ENCODE peak calls at places on chromosomes 4 and X, in four cellular contexts. Y is IMR-90, M is H9, E is mesendoderm. O is an unnamed sample.
A peak's percentile ranks its signal among the peaks of the same experiment; 100 is the strongest.

GRCh38 chr4:80206541-80207171 is 9.4 kb downstream of the PRDM8 start:
- DNase-seq in E (peak; percentile 18), Y (peak; percentile 60), M (no peak), O (peak; percentile 60)

GRCh38 chrX:132743086-132743485 is 215.3 kb downstream of the HS6ST2 start:
- DNase-seq in E (no peak), M (peak; percentile 45), Y (no peak), O (no peak)

GRCh38 chr4:78070731-78071282 is 13.7 kb downstream of the FRAS1 start:
- DNase-seq in E (no peak), Y (no peak), M (no peak), O (no peak)

GRCh38 chrX:40448793-40449192 is 132.0 kb upstream of the ATP6AP2 start:
- DNase-seq in Y (no peak), E (peak; percentile 57), M (no peak), O (no peak)

GRCh38 chr4:181662383-181662782 is 580.8 kb upstream of the TENM3 start:
- DNase-seq in E (no peak), Y (peak; percentile 45), M (no peak), O (no peak)

GRCh38 chr4:119629142-119629471 is 503 bp upstream of the PDE5A start:
- DNase-seq in M (no peak), E (no peak), Y (no peak), O (no peak)

GRCh38 chr4:81217794-81218193 is 2.8 kb upstream of the PRKG2 start:
- DNase-seq in Y (no peak), M (no peak), E (no peak), O (no peak)

GRCh38 chr4:168848112-168848511 is 161.9 kb downstream of the CBR4 start:
- DNase-seq in Y (no peak), M (no peak), E (no peak), O (no peak)

GRCh38 chrX:150544222-150544787 is 24.1 kb upstream of the MTM1 start:
- DNase-seq in Y (no peak), E (peak; percentile 74), M (peak; percentile 70), O (no peak)

GRCh38 chr4:118335316-118335715 is 17.5 kb downstream of the PRSS12 start:
- DNase-seq in E (no peak), Y (no peak), M (no peak), O (no peak)

GRCh38 chr4:177574446-177574845 is 132.2 kb upstream of the AGA start:
- DNase-seq in Y (no peak), E (peak; percentile 28), M (no peak), O (no peak)

GRCh38 chrX:94204524-94204923 is 530.5 kb downstream of the FAM133A start:
- DNase-seq in E (peak; percentile 31), Y (no peak), M (no peak), O (no peak)

GRCh38 chr4:16752150-16752549 is 146.3 kb downstream of the LDB2 start:
- DNase-seq in E (no peak), M (no peak), Y (peak; percentile 25), O (no peak)

GRCh38 chr4:87317527-87317926 is 5.2 kb downstream of the HSD17B13 start:
- DNase-seq in M (no peak), Y (peak; percentile 15), E (no peak), O (no peak)

GRCh38 chr4:48028654-48029053 is 12.1 kb downstream of the NIPAL1 start:
- DNase-seq in Y (no peak), M (no peak), E (no peak), O (no peak)

GRCh38 chr4:100591156-100591876 is 73.5 kb upstream of the EMCN start:
- DNase-seq in M (no peak), Y (no peak), E (no peak), O (no peak)

GRCh38 chrX:107226766-107227165 is 20.4 kb downstream of the DNAAF6 start:
- DNase-seq in M (no peak), Y (no peak), E (no peak), O (no peak)

GRCh38 chrX:117838581-117839331 is 277.9 kb downstream of the KLHL13 start:
- DNase-seq in Y (no peak), M (no peak), E (no peak), O (no peak)

GRCh38 chr4:104942990-104943758 is 203.5 kb upstream of the TET2 start:
- DNase-seq in E (no peak), M (no peak), Y (no peak), O (no peak)

GRCh38 chrX:15143050-15143824 is 126.6 kb downstream of the ASB9 start:
- DNase-seq in Y (peak; percentile 45), M (peak; percentile 37), E (peak; percentile 57), O (peak; percentile 47)

GRCh38 chr4:183588169-183588675 is 70.8 kb downstream of the RWDD4 start:
- DNase-seq in Y (peak; percentile 51), E (no peak), M (no peak), O (no peak)

GRCh38 chr4:112550728-112551127 is 34.7 kb upstream of the NEUROG2 start:
- DNase-seq in E (no peak), M (no peak), Y (peak; percentile 86), O (no peak)

GRCh38 chrX:120790552-120790951 is 85.1 kb downstream of the CT47B1 start:
- DNase-seq in M (no peak), Y (no peak), E (no peak), O (no peak)

GRCh38 chrX:120791013-120791643 is 84.5 kb downstream of the CT47B1 start:
- DNase-seq in E (peak; percentile 2), Y (peak; percentile 43), M (no peak), O (no peak)

GRCh38 chrX:120794525-120794975 is 81.1 kb downstream of the CT47B1 start:
- DNase-seq in Y (no peak), E (no peak), M (no peak), O (no peak)

GRCh38 chrX:120795301-120795700 is 80.4 kb downstream of the CT47B1 start:
- DNase-seq in E (no peak), Y (no peak), M (no peak), O (no peak)

GRCh38 chrX:120793098-120793497 is 82.6 kb downstream of the CT47B1 start:
- DNase-seq in Y (no peak), E (no peak), M (no peak), O (no peak)
- H3K56ac ChIP-seq in Y (no peak overlapping the region), E (no peak overlapping the region), M (no peak overlapping the region), O (no peak overlapping the region)

DNA sequence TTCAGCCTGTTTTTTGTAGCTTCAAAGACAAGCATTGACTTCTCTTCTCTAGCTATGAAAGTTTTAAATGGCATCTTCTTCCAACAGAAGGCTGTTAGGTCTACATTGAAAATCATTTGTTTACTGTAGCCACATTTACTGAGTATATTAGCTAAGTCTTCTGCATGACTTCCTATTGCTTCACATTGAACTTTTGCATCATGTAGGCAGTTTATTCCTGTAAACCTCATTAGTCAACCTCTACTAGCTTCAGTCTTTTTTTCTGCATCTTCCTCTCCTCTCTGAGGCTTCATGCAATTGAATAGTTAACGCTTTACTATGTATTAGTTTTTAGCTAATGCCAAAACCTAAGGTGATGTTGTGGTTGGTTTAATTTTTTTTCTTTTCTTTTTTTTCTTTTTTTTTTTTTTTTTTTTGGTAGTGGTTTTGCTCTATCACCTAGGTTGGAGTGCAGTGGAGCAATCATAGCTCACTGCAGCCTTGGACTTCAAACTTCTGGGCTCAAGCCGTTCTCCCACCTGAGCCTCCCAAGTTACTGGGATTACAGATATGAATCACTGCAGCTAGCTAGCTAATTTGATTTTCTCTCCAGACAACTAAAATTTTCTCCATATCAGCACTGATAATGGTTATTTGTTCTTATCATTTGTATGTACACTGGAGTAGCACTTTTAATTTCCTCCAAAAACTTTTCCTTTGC is 3.4 kb downstream of the UGT2A3 start:
- DNase-seq in Y (no peak), M (no peak), E (no peak), O (no peak)
- H3K56ac ChIP-seq in Y (no peak overlapping the region), M (no peak overlapping the region), E (no peak overlapping the region), O (no peak overlapping the region)

GRCh38 chr4:26468977-26469376 is 21.3 kb downstream of the CCKAR start:
- DNase-seq in E (no peak), M (no peak), Y (no peak), O (no peak)
- H3K56ac ChIP-seq in E (no peak overlapping the region), M (no peak overlapping the region), Y (no peak overlapping the region), O (no peak overlapping the region)

GRCh38 chr4:76558391-76559235 is 123.6 kb downstream of the SHROOM3 start:
- DNase-seq in E (peak; percentile 61), Y (peak; percentile 74), M (peak; percentile 38), O (no peak)

GRCh38 chr4:76562161-76562560 is 127.1 kb downstream of the SHROOM3 start:
- DNase-seq in E (no peak), M (no peak), Y (peak; percentile 91), O (no peak)

GRCh38 chr4:76563804-76564468 is 128.9 kb downstream of the SHROOM3 start:
- DNase-seq in Y (no peak), E (no peak), M (no peak), O (no peak)

GRCh38 chr4:76562851-76563803 is 128.1 kb downstream of the SHROOM3 start:
- DNase-seq in M (no peak), Y (no peak), E (no peak), O (no peak)

DNA sequence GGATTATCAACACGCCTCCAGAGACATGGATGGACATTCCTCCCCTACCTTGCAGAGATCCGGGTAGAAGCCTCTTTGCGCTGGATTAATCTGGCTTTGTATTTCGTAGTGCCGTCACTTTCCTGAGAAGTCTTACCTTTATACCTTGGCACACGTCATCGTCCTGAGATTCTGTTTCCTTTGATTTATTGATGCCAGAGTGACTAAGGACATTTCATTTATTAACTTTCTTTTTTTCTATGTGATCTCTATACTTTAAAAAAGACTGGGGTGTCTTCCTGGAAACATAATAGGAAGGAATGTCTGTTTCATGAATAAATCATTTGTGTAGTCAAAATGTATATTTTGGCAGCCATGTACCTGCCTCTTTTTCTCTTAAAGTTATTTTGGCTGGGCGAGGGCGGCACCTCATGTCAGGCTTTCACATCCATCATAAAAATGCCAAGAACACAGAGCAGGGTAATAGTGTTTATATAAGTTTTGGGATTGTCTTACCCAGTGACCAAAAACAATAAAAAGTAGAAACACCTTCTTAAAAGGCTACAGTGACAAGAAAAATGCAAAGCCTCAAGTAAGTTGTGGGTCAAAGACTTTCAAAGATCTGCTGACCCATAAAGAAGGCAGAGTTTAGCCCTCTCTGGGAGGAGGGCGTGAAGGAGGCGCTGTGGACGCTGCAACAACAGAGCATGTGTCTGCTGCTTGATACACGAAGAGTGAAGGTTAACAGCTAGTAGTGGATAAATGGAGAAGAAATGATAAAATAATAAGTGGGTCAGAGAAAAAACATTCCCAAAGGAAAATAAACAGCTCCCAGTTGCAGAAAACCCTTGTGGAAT is 124.4 kb downstream of the SHROOM3 start:
- DNase-seq in E (no peak), M (no peak), Y (no peak), O (no peak)
- H3K56ac ChIP-seq in E (peak overlapping the region; percentile 28), M (no peak overlapping the region), Y (peak overlapping the region; percentile 6), O (no peak overlapping the region)

GRCh38 chr4:83065268-83065667 is 30.3 kb downstream of the COPS4 start:
- DNase-seq in E (no peak), Y (no peak), M (no peak), O (no peak)
- H3K56ac ChIP-seq in E (no peak overlapping the region), Y (no peak overlapping the region), M (no peak overlapping the region), O (no peak overlapping the region)

GRCh38 chrX:115409551-115409950 is 120.0 kb downstream of the LUZP4 start:
- DNase-seq in Y (peak; percentile 3), E (no peak), M (no peak), O (no peak)
- H3K56ac ChIP-seq in Y (no peak overlapping the region), E (no peak overlapping the region), M (no peak overlapping the region), O (no peak overlapping the region)

GRCh38 chrX:112857478-112857878 is 16.8 kb upstream of the AMOT start:
- DNase-seq in Y (no peak), M (no peak), E (no peak), O (no peak)
- H3K56ac ChIP-seq in Y (no peak overlapping the region), M (no peak overlapping the region), E (no peak overlapping the region), O (no peak overlapping the region)

O was measured in H1.